ENCODE peak calls at places on chromosomes 2 and 18, in five cellular contexts. N, S, X, L and V are unnamed samples.

GRCh38 chr2:178836807-178837206 is 29.6 kb upstream of the TTN start:
- DNase-seq in N (no peak), L (no peak), S (peak), X (no peak), V (no peak)

GRCh38 chr2:174051741-174052638 is 86.8 kb upstream of the SP3 start:
- DNase-seq in S (peak), L (no peak), X (no peak), N (no peak), V (no peak)

GRCh38 chr18:48894799-48895346 is 55.9 kb downstream of the SMAD7 start:
- DNase-seq in N (no peak), S (no peak), X (no peak), L (no peak), V (no peak)

GRCh38 chr18:58140366-58141325 is 96.6 kb downstream of the NEDD4L start:
- DNase-seq in S (no peak), X (no peak), L (no peak), N (no peak), V (no peak)

GRCh38 chr2:154402138-154402714 is 296.3 kb upstream of the KCNJ3 start:
- DNase-seq in L (no peak), S (peak), X (no peak), N (no peak), V (no peak)

GRCh38 chr2:186098821-186099220 is 360.2 kb downstream of the FSIP2 start:
- DNase-seq in S (no peak), X (no peak), L (no peak), N (no peak), V (no peak)

GRCh38 chr2:72947947-72948346 is 30.6 kb downstream of the EMX1 start:
- DNase-seq in S (no peak), X (no peak), L (no peak), N (no peak), V (no peak)

GRCh38 chr2:218323526-218324472 is 31.5 kb upstream of the TMBIM1 start:
- DNase-seq in L (peak), S (no peak), N (no peak), X (no peak), V (no peak)

GRCh38 chr18:57856128-57856527 is 53.0 kb upstream of the ATP8B1 start:
- DNase-seq in N (no peak), X (no peak), S (no peak), L (no peak), V (no peak)

GRCh38 chr18:58886864-58887612 is 22.4 kb downstream of the ZNF532 start:
- DNase-seq in N (no peak), X (no peak), S (no peak), L (no peak), V (no peak)

GRCh38 chr2:12261993-12262680 is 454.6 kb upstream of the TRIB2 start:
- DNase-seq in N (no peak), S (no peak), X (no peak), L (no peak), V (no peak)

GRCh38 chr2:238890806-238891666 is 43.2 kb downstream of the TWIST2 start:
- DNase-seq in L (no peak), X (no peak), N (no peak), S (no peak), V (no peak)

GRCh38 chr2:10935953-10936942 is 24.5 kb downstream of the KCNF1 start:
- DNase-seq in X (no peak), L (no peak), N (no peak), S (no peak), V (no peak)

GRCh38 chr2:28997237-28997846 is 16.2 kb downstream of the TOGARAM2 start:
- DNase-seq in X (no peak), S (no peak), L (no peak), N (no peak), V (no peak)

GRCh38 chr2:41711736-41712135 is 336.1 kb upstream of the PKDCC start:
- DNase-seq in X (no peak), N (no peak), L (no peak), S (no peak), V (no peak)

GRCh38 chr2:229220254-229220653 is 50.8 kb downstream of the PID1 start:
- DNase-seq in S (no peak), L (no peak), X (no peak), N (no peak), V (no peak)

GRCh38 chr2:62224976-62225375 is 29.1 kb downstream of the B3GNT2 start:
- DNase-seq in L (no peak), N (no peak), X (no peak), S (no peak), V (no peak)

GRCh38 chr2:113077921-113078320 is 10.2 kb downstream of the IL1F10 start:
- DNase-seq in X (no peak), N (no peak), L (no peak), S (no peak), V (no peak)

GRCh38 chr2:179909845-179910734 is 48.7 kb upstream of the ZNF385B start:
- DNase-seq in N (no peak), S (no peak), L (no peak), X (no peak), V (no peak)

GRCh38 chr2:139790807-139791206 is 1010.6 kb upstream of the NXPH2 start:
- DNase-seq in X (no peak), N (no peak), L (no peak), S (no peak), V (no peak)

GRCh38 chr2:169291517-169291916 is 70.8 kb downstream of the LRP2 start:
- DNase-seq in L (no peak), X (no peak), N (no peak), S (no peak), V (no peak)

GRCh38 chr2:100197643-100198153 is 55.3 kb upstream of the AFF3 start:
- DNase-seq in L (peak), S (peak), X (no peak), N (no peak), V (no peak)

GRCh38 chr18:3441290-3441689 is 8.7 kb upstream of the TGIF1 start:
- DNase-seq in N (no peak), L (no peak), S (peak), X (no peak), V (no peak)

GRCh38 chr2:189293164-189293563 is 113.6 kb upstream of the COL5A2 start:
- DNase-seq in L (no peak), X (no peak), S (no peak), N (no peak), V (no peak)

GRCh38 chr2:14735696-14736095 is 103.2 kb downstream of the LRATD1 start:
- DNase-seq in S (no peak), N (no peak), X (no peak), L (no peak), V (no peak)

GRCh38 chr2:10084567-10084910 is 4.3 kb upstream of the CYS1 start:
- DNase-seq in N (no peak), L (no peak), S (no peak), X (no peak), V (no peak)

GRCh38 chr2:54522624-54523281 is 66.6 kb downstream of the SPTBN1 start:
- DNase-seq in S (peak), L (peak), X (peak), N (peak), V (peak)

GRCh38 chr18:41144444-41144843 is 810.6 kb upstream of the PIK3C3 start:
- DNase-seq in X (no peak), L (no peak), S (no peak), N (no peak), V (no peak)

GRCh38 chr18:22841840-22842239 is 91.3 kb upstream of the RBBP8 start:
- DNase-seq in L (no peak), N (no peak), S (no peak), X (no peak), V (no peak)

GRCh38 chr2:120432293-120432975 is 86.5 kb downstream of the INHBB start:
- DNase-seq in L (peak), X (no peak), N (no peak), S (no peak), V (no peak)

GRCh38 chr2:76958749-76959148 is 563.4 kb downstream of the LRRTM4 start:
- DNase-seq in L (peak), X (no peak), N (no peak), S (no peak), V (no peak)

GRCh38 chr2:236731767-236732580 is 162.3 kb downstream of the ACKR3 start:
- DNase-seq in X (no peak), S (no peak), L (no peak), N (no peak), V (no peak)
- TF ChIP-seq TAF1 in X (no peak), S (no peak), L (no peak), N (no peak), V (no peak)

GRCh38 chr2:235105821-235106359 is 154.1 kb downstream of the SH3BP4 start:
- DNase-seq in S (no peak), X (no peak), N (no peak), L (no peak), V (no peak)
- TF ChIP-seq TAF1 in S (no peak), X (no peak), N (no peak), L (no peak), V (no peak)

GRCh38 chr2:231325826-231326225 is 69.7 kb upstream of the B3GNT7 start:
- DNase-seq in X (no peak), S (no peak), N (no peak), L (peak), V (no peak)
- TF ChIP-seq TAF1 in X (no peak), S (no peak), N (no peak), L (no peak), V (no peak)

GRCh38 chr2:48126180-48126579 is 219.9 kb upstream of the FBXO11 start:
- DNase-seq in S (no peak), N (no peak), L (no peak), X (no peak), V (no peak)
- TF ChIP-seq TAF1 in S (no peak), N (no peak), L (no peak), X (no peak), V (no peak)

GRCh38 chr2:240432820-240433801 is 2.4 kb upstream of the GPC1 start:
- DNase-seq in X (no peak), N (no peak), S (no peak), L (no peak), V (no peak)
- TF ChIP-seq TAF1 in X (no peak), N (no peak), S (no peak), L (no peak), V (no peak)

DNA sequence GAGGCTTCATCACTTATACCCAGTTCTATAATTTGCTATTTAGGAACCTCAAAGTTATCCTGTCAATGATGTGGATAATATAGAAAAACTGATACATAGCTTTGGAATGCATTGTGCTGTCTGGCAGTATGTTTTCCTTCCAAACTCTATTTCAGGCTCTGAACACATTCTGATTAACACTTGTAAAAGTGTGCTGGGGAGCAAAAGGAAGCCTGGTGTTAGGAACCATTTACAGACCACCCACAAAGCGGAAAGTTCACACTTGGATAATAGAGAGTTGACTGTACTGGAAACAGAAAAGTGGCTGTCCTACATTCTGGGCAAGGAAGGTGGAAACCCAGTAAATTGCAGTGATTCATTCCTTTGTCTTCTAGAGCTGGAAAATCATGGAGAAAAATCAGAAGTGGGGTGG is 114.5 kb upstream of the ZFP36L2 start:
- DNase-seq in N (no peak), X (no peak), S (no peak), L (no peak), V (no peak)
- TF ChIP-seq TAF1 in N (no peak), X (no peak), S (no peak), L (no peak), V (no peak)